ENCODE peak calls at places on chromosomes 4 and X, in five cellular contexts. V, I, F, C and N are unnamed samples.
A peak's percentile ranks its signal among the peaks of the same experiment; 100 is the strongest.

GRCh38 chr4:103415801-103416200 is 217.7 kb upstream of the CENPE start:
- DNase-seq in V (no peak), I (no peak), F (no peak), C (no peak), N (no peak)

GRCh38 chrX:97308161-97308560 is 424.5 kb downstream of the RPA4 start:
- DNase-seq in V (no peak), I (no peak), F (no peak), C (no peak), N (no peak)

GRCh38 chrX:1496076-1496475 is 40.9 kb downstream of the P2RY8 start:
- DNase-seq in V (no peak), I (no peak), F (no peak), C (no peak), N (no peak)

GRCh38 chrX:17082831-17083230 is 136.4 kb downstream of the REPS2 start:
- DNase-seq in V (no peak), I (no peak), F (peak; percentile 9), C (no peak), N (peak; percentile 49)

GRCh38 chrX:107996124-107996523 is 14.0 kb upstream of the TEX13B start:
- DNase-seq in V (no peak), I (no peak), F (no peak), C (no peak), N (no peak)

GRCh38 chr4:168797176-168797575 is 212.9 kb downstream of the CBR4 start:
- DNase-seq in V (no peak), I (no peak), F (peak; percentile 56), C (no peak), N (no peak)

GRCh38 chr4:53782468-53782865 is 191.2 kb upstream of the LNX1 start:
- DNase-seq in V (no peak), I (no peak), F (no peak), C (no peak), N (no peak)

GRCh38 chr4:138680251-138680650 is 335.3 kb upstream of the NOCT start:
- DNase-seq in V (no peak), I (no peak), F (no peak), C (no peak), N (no peak)

GRCh38 chr4:187309456-187309855 is 585.8 kb upstream of the FAT1 start:
- DNase-seq in V (no peak), I (no peak), F (no peak), C (no peak), N (no peak)

GRCh38 chr4:168183717-168184571 is 91.6 kb downstream of the ANXA10 start:
- DNase-seq in V (no peak), I (no peak), F (peak; percentile 14), C (peak; percentile 12), N (no peak)

GRCh38 chr4:186271279-186271678 is 5.3 kb downstream of the F11 start:
- DNase-seq in V (no peak), I (no peak), F (no peak), C (no peak), N (no peak)

GRCh38 chr4:117770269-117771087 is 263.8 kb upstream of the NDST3 start:
- DNase-seq in V (no peak), I (no peak), F (no peak), C (no peak), N (no peak)

GRCh38 chr4:108324450-108324849 is 155.7 kb upstream of the LEF1 start:
- DNase-seq in V (no peak), I (no peak), F (no peak), C (no peak), N (no peak)

GRCh38 chrX:18793601-18794089 is 86.2 kb downstream of the PPEF1 start:
- DNase-seq in V (peak; percentile 35), I (peak; percentile 38), F (peak; percentile 1), C (no peak), N (peak; percentile 53)

GRCh38 chrX:102808336-102808735 is 87.8 kb downstream of the GPRASP3 start:
- DNase-seq in V (no peak), I (no peak), F (no peak), C (no peak), N (no peak)

GRCh38 chr4:10622728-10623127 is 61.8 kb downstream of the CLNK start:
- DNase-seq in V (no peak), I (no peak), F (no peak), C (peak; percentile 26), N (no peak)

GRCh38 chrX:122565952-122566351 is 618.1 kb upstream of the GRIA3 start:
- DNase-seq in V (no peak), I (no peak), F (no peak), C (no peak), N (no peak)

GRCh38 chr4:18366762-18367358 is 345.3 kb upstream of the LCORL start:
- DNase-seq in V (no peak), I (peak; percentile 3), F (peak; percentile 24), C (peak; percentile 7), N (no peak)

GRCh38 chr4:74793757-74794340 is 474 bp downstream of the BTC start:
- DNase-seq in V (peak; percentile 81), I (peak; percentile 49), F (peak; percentile 3), C (no peak), N (no peak)

GRCh38 chr4:38266616-38267015 is 306.4 kb downstream of the PTTG2 start:
- DNase-seq in V (no peak), I (no peak), F (peak; percentile 6), C (no peak), N (no peak)

GRCh38 chrX:55312655-55313054 is 47.9 kb upstream of the PAGE3 start:
- DNase-seq in V (no peak), I (no peak), F (no peak), C (no peak), N (no peak)

GRCh38 chrX:136765957-136766356 is 14.8 kb downstream of the ARHGEF6 start:
- DNase-seq in V (no peak), I (no peak), F (no peak), C (no peak), N (no peak)

GRCh38 chr4:97593248-97593647 is 550.0 kb downstream of the STPG2 start:
- DNase-seq in V (no peak), I (no peak), F (no peak), C (no peak), N (no peak)

GRCh38 chr4:2768124-2768523 is 12.0 kb upstream of the TNIP2 start:
- DNase-seq in V (no peak), I (no peak), F (no peak), C (no peak), N (no peak)

GRCh38 chr4:102869569-102870227 is 906 bp downstream of the CISD2 start:
- DNase-seq in V (no peak), I (no peak), F (no peak), C (no peak), N (no peak)

GRCh38 chr4:98794565-98795205 is 134.2 kb downstream of the EIF4E start:
- DNase-seq in V (no peak), I (no peak), F (no peak), C (no peak), N (no peak)

GRCh38 chrX:135535077-135535630 is 14.7 kb downstream of the INTS6L start:
- DNase-seq in V (no peak), I (no peak), F (no peak), C (no peak), N (no peak)

GRCh38 chrX:39513836-39514235 is 583.9 kb downstream of the BCOR start:
- DNase-seq in V (no peak), I (no peak), F (no peak), C (no peak), N (no peak)

GRCh38 chr4:150970685-150971151 is 44.4 kb downstream of the LRBA start:
- DNase-seq in V (no peak), I (no peak), F (no peak), C (no peak), N (no peak)

DNA sequence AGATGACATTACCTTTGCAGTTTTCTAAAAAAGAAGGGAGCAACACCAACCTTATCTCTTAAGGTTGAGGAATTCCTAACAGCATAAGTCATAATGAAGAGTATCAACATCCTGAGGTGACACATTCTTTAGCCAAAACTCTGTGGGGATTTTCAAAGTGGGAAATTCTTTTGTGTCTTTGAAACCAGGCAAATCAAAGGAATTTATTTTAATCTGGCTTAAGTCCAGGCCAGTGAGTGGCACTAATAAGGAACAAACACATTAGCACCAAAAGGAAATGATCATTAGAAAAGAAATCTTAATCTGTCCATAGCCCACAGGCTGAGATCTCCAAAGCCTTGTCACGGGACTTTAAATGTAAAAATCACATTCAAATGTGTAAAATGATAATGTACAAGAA is 110.1 kb downstream of the LARP7 start:
- DNase-seq in V (no peak), I (peak; percentile 66), F (peak; percentile 3), C (no peak), N (no peak)
- TF ChIP-seq SUZ12 in V (no peak), I (no peak), F (no peak), C (no peak), N (no peak)

GRCh38 chr4:122773021-122773420 is 40.5 kb downstream of the BBS12 start:
- DNase-seq in V (no peak), I (no peak), F (no peak), C (no peak), N (no peak)

GRCh38 chr4:122775987-122776836 is 43.7 kb downstream of the BBS12 start:
- DNase-seq in V (no peak), I (no peak), F (no peak), C (no peak), N (no peak)

GRCh38 chr4:122776916-122777315 is 44.4 kb downstream of the BBS12 start:
- DNase-seq in V (no peak), I (no peak), F (no peak), C (no peak), N (no peak)

GRCh38 chr4:122775039-122775438 is 42.5 kb downstream of the BBS12 start:
- DNase-seq in V (no peak), I (no peak), F (no peak), C (no peak), N (no peak)

GRCh38 chr4:122777846-122778501 is 45.5 kb downstream of the BBS12 start:
- DNase-seq in V (no peak), I (no peak), F (no peak), C (no peak), N (no peak)
- TF ChIP-seq SUZ12 in V (no peak), I (no peak), F (no peak), C (no peak), N (no peak)

GRCh38 chr4:32010221-32010620 is 1290.1 kb downstream of the PCDH7 start:
- DNase-seq in V (no peak), I (no peak), F (no peak), C (no peak), N (no peak)
- TF ChIP-seq SUZ12 in V (no peak), I (no peak), F (no peak), C (no peak), N (no peak)

DNA sequence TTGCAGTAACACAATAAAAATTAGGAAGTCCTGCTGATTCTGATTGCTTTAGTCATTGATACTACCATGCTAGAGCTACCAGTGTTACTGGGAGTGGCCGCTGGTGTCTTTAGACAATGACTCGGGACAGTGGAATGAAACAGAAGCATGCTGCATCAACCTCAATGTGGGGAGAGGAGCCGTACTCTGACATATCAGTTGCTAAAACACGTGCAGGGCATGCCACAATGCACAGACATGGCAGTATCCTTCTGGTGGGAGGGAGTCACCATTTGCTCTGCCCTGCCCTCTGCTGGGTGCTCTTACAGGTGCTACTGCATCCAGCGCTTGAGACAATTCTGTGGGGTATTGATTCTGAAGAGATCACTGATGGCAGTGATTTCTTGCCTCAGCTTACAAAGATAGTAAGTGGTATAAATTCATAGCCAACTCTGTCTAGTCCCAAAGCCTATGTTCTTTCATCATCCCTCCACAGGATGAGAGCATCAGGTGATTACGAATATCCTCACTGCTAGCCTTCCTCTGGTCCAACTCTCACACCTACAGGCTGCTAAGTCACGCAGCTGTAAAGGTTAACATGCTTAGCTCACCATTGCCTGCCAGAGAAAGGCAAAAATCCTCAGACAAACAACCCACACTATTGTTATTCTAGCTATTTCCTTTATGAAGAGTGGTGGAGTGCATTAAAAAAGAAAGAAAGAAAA is 43.7 kb downstream of the NSG1 start:
- DNase-seq in V (peak; percentile 74), I (peak; percentile 57), F (peak; percentile 59), C (no peak), N (peak; percentile 81)
- TF ChIP-seq SUZ12 in V (no peak), I (no peak), F (no peak), C (no peak), N (no peak)

GRCh38 chr4:163492951-163493504 is 1.5 kb upstream of the TMA16 start:
- DNase-seq in V (no peak), I (no peak), F (no peak), C (no peak), N (no peak)
- TF ChIP-seq SUZ12 in V (no peak), I (no peak), F (no peak), C (no peak), N (no peak)